ENCODE peak calls at places on chromosomes 7 and 10, in ten cellular contexts. H is HepG2; T is activated CD8-positive, alpha-beta memory T cell treated with anti-CD3 and anti-CD28 coated beads for 48 hours; X is HS-27A; R is activated CD4-positive, alpha-beta memory T cell treated with anti-CD3 and anti-CD28 coated beads for 36 hours; V is IMR-90; W is stimulated activated CD4-positive, alpha-beta T cell treated with anti-CD3 and anti-CD28 coated beads, Interleukin-1b, Interleukin-23, amount 100 ng/mL, for 1 hour; N is progenitor cell of endocrine pancreas; K is KBM-7; E is neural progenitor cell. S is an unnamed sample.

GRCh38 chr7:69803699-69804516 is 205.6 kb downstream of the AUTS2 start:
- DNase-seq in H (no peak), T (no peak), X (no peak), R (peak; percentile 20), V (no peak), W (no peak), N (no peak), K (no peak), E (no peak), S (no peak)

GRCh38 chr10:24907956-24908355 is 44.5 kb downstream of the PRTFDC1 start:
- DNase-seq in H (no peak), T (no peak), X (no peak), R (no peak), V (no peak), W (no peak), N (no peak), K (no peak), E (no peak), S (no peak)

GRCh38 chr7:106111671-106112117 is 418 bp downstream of the SYPL1 start:
- DNase-seq in H (peak; percentile 10), T (no peak), X (peak; percentile 36), R (peak; percentile 62), V (no peak), W (no peak), N (no peak), K (peak; percentile 76), E (peak; percentile 82), S (peak; percentile 72)

GRCh38 chr7:101804087-101804631 is 13.3 kb upstream of the CUX1 start:
- DNase-seq in H (no peak), T (no peak), X (no peak), R (peak; percentile 16), V (no peak), W (no peak), N (no peak), K (no peak), E (peak; percentile 61), S (no peak)

GRCh38 chr10:17386021-17386420 is 68.4 kb downstream of the ST8SIA6 start:
- DNase-seq in H (no peak), T (no peak), X (no peak), R (no peak), V (no peak), W (no peak), N (no peak), K (no peak), E (no peak), S (no peak)

GRCh38 chr10:113004219-113004618 is 54.2 kb downstream of the TCF7L2 start:
- DNase-seq in H (no peak), T (no peak), X (no peak), R (no peak), V (no peak), W (no peak), N (no peak), K (no peak), E (no peak), S (no peak)

GRCh38 chr7:35389636-35390035 is 135.7 kb upstream of the TBX20 start:
- DNase-seq in H (no peak), T (no peak), X (no peak), R (no peak), V (no peak), W (no peak), N (no peak), K (no peak), E (no peak), S (no peak)

GRCh38 chr10:132607491-132607890 is 69.9 kb downstream of the INPP5A start:
- DNase-seq in H (no peak), T (no peak), X (no peak), R (no peak), V (no peak), W (no peak), N (no peak), K (no peak), E (no peak), S (no peak)

GRCh38 chr7:80313067-80313626 is 178.5 kb downstream of the GNAI1 start:
- DNase-seq in H (no peak), T (no peak), X (no peak), R (no peak), V (no peak), W (no peak), N (no peak), K (no peak), E (no peak), S (no peak)

GRCh38 chr7:26001662-26002244 is 150.2 kb upstream of the NFE2L3 start:
- DNase-seq in H (peak; percentile 87), T (no peak), X (no peak), R (no peak), V (no peak), W (no peak), N (no peak), K (no peak), E (no peak), S (no peak)

GRCh38 chr7:27107391-27107900 is 5.0 kb upstream of the HOXA2 start:
- DNase-seq in H (no peak), T (no peak), X (no peak), R (no peak), V (peak; percentile 86), W (no peak), N (no peak), K (no peak), E (no peak), S (no peak)

GRCh38 chr10:61821153-61821552 is 80.3 kb upstream of the ARID5B start:
- DNase-seq in H (no peak), T (no peak), X (no peak), R (no peak), V (no peak), W (no peak), N (no peak), K (no peak), E (no peak), S (no peak)

GRCh38 chr7:83782628-83783027 is 133.7 kb upstream of the SEMA3E start:
- DNase-seq in H (no peak), T (no peak), X (no peak), R (no peak), V (no peak), W (no peak), N (no peak), K (no peak), E (no peak), S (no peak)

GRCh38 chr7:105978974-105979373 is 15.9 kb downstream of the CDHR3 start:
- DNase-seq in H (no peak), T (no peak), X (no peak), R (no peak), V (no peak), W (no peak), N (no peak), K (no peak), E (no peak), S (no peak)

GRCh38 chr10:360653-361052 is 225.4 kb downstream of the ZMYND11 start:
- DNase-seq in H (peak; percentile 7), T (no peak), X (no peak), R (no peak), V (no peak), W (no peak), N (no peak), K (no peak), E (no peak), S (peak; percentile 19)

GRCh38 chr7:99833289-99833877 is 5.6 kb downstream of the CYP3A43 start:
- DNase-seq in H (no peak), T (no peak), X (no peak), R (no peak), V (no peak), W (no peak), N (no peak), K (no peak), E (no peak), S (no peak)

GRCh38 chr7:86972072-86972471 is 87.4 kb downstream of the ELAPOR2 start:
- DNase-seq in H (no peak), T (no peak), X (no peak), R (no peak), V (no peak), W (no peak), N (no peak), K (no peak), E (peak; percentile 69), S (no peak)

GRCh38 chr10:53006663-53007610 is 234.4 kb upstream of the MBL2 start:
- DNase-seq in H (peak; percentile 90), T (no peak), X (no peak), R (no peak), V (no peak), W (no peak), N (no peak), K (no peak), E (no peak), S (no peak)

GRCh38 chr7:55641273-55641691 is 69.0 kb upstream of the VOPP1 start:
- DNase-seq in H (peak; percentile 71), T (no peak), X (peak; percentile 23), R (peak; percentile 32), V (peak; percentile 76), W (no peak), N (no peak), K (peak; percentile 69), E (peak; percentile 79), S (peak; percentile 86)

GRCh38 chr7:106375499-106375898 is 90.7 kb upstream of the NAMPT start:
- DNase-seq in H (no peak), T (no peak), X (no peak), R (peak; percentile 13), V (no peak), W (no peak), N (no peak), K (no peak), E (no peak), S (no peak)

GRCh38 chr7:3859436-3859835 is 558.4 kb downstream of the SDK1 start:
- DNase-seq in H (no peak), T (no peak), X (no peak), R (no peak), V (no peak), W (no peak), N (no peak), K (no peak), E (no peak), S (no peak)

GRCh38 chr10:131267814-131268095 is 43.8 kb downstream of the TCERG1L start:
- DNase-seq in H (no peak), T (no peak), X (no peak), R (no peak), V (no peak), W (no peak), N (no peak), K (no peak), E (no peak), S (no peak)

GRCh38 chr7:105787071-105787470 is 89.3 kb downstream of the ATXN7L1 start:
- DNase-seq in H (no peak), T (no peak), X (no peak), R (no peak), V (no peak), W (no peak), N (no peak), K (no peak), E (no peak), S (no peak)

GRCh38 chr10:62693306-62693705 is 111.2 kb upstream of the ADO start:
- DNase-seq in H (no peak), T (no peak), X (no peak), R (no peak), V (no peak), W (no peak), N (no peak), K (no peak), E (no peak), S (no peak)

GRCh38 chr7:28807396-28807994 is 150.6 kb downstream of the TRIL start:
- DNase-seq in H (no peak), T (no peak), X (no peak), R (no peak), V (no peak), W (no peak), N (no peak), K (no peak), E (no peak), S (no peak)

GRCh38 chr7:95199779-95200558 is 124.4 kb downstream of the PON1 start:
- DNase-seq in H (peak; percentile 49), T (no peak), X (no peak), R (no peak), V (peak; percentile 33), W (no peak), N (no peak), K (peak; percentile 44), E (peak; percentile 60), S (peak; percentile 60)